ENCODE peak calls at places on chromosome 10, in five cellular contexts. H is NCI-H1105 treated with DMSO at 0.1 percent for 48 hours, P is amniotic stem cell, V is AG08395, Z is T-helper 9 cell. K is an unnamed sample.

GRCh38 chr10:7245505-7245904 is 165.3 kb downstream of the SFMBT2 start:
- DNase-seq in H (no peak), V (no peak), P (no peak), Z (no peak), K (no peak)

GRCh38 chr10:36448760-36449681 is 676.4 kb upstream of the ANKRD30A start:
- DNase-seq in V (no peak), Z (no peak), H (no peak), P (no peak), K (no peak)

GRCh38 chr10:28201666-28202400 is 101.0 kb downstream of the MPP7 start:
- DNase-seq in H (no peak), Z (no peak), P (no peak), V (no peak), K (no peak)

GRCh38 chr10:49518982-49519578 is 19.8 kb downstream of the ERCC6 start:
- DNase-seq in V (peak), P (peak), H (peak), Z (no peak), K (no peak)

GRCh38 chr10:75660833-75661232 is 229.4 kb downstream of the LRMDA start:
- DNase-seq in Z (no peak), V (no peak), H (peak), P (no peak), K (no peak)

GRCh38 chr10:133448120-133448519 is 5.6 kb upstream of the SCART1 start:
- DNase-seq in Z (no peak), V (no peak), P (no peak), H (no peak), K (no peak)

GRCh38 chr10:105239311-105240215 is 598.5 kb downstream of the SORCS3 start:
- DNase-seq in P (no peak), V (no peak), Z (no peak), H (peak), K (no peak)

GRCh38 chr10:66752714-66753113 is 173.1 kb upstream of the LRRTM3 start:
- DNase-seq in Z (no peak), V (no peak), P (no peak), H (no peak), K (no peak)

GRCh38 chr10:71080381-71081228 is 131.8 kb upstream of the UNC5B start:
- DNase-seq in P (no peak), H (no peak), V (no peak), Z (no peak), K (no peak)